ENCODE peak calls at places on chromosomes 3 and 15, in eight cellular contexts. B, M, R, Z, O, S, T and A are unnamed samples.

GRCh38 chr3:43298292-43298691 is 12.0 kb downstream of the SNRK start:
- DNase-seq in B (no peak), M (no peak), R (no peak), Z (no peak), O (no peak), S (no peak), T (no peak), A (no peak)

GRCh38 chr15:43258781-43259180 is 7.9 kb downstream of the TGM5 start:
- DNase-seq in B (no peak), M (no peak), R (no peak), Z (no peak), O (no peak), S (no peak), T (no peak), A (no peak)

GRCh38 chr3:172580680-172581079 is 57.5 kb upstream of the TNFSF10 start:
- DNase-seq in B (no peak), M (no peak), R (no peak), Z (no peak), O (no peak), S (no peak), T (no peak), A (no peak)

GRCh38 chr15:101492752-101493692 is 3.5 kb upstream of the PCSK6 start:
- DNase-seq in B (no peak), M (no peak), R (no peak), Z (no peak), O (peak), S (no peak), T (no peak), A (no peak)

GRCh38 chr3:129224984-129225393 is 24.4 kb upstream of the COPG1 start:
- DNase-seq in B (peak), M (peak), R (peak), Z (peak), O (peak), S (peak), T (peak), A (peak)

GRCh38 chr3:112074616-112075497 is 11.3 kb upstream of the C3orf52 start:
- DNase-seq in B (peak), M (peak), R (no peak), Z (peak), O (peak), S (no peak), T (peak), A (no peak)

GRCh38 chr3:14295037-14295436 is 107.4 kb upstream of the SLC6A6 start:
- DNase-seq in B (no peak), M (no peak), R (no peak), Z (no peak), O (no peak), S (no peak), T (no peak), A (no peak)

GRCh38 chr3:102156426-102156825 is 278.4 kb upstream of the ZPLD1 start:
- DNase-seq in B (no peak), M (peak), R (no peak), Z (no peak), O (no peak), S (no peak), T (no peak), A (no peak)